ENCODE peak calls at places on chromosome 9, in seven cellular contexts. D is GM23248; A is IMR-90; N is CD8-positive, alpha-beta T cell; U is WERI-Rb-1; E is cardiac muscle cell; X is right lobe of liver. H is an unnamed sample.

GRCh38 chr9:108182270-108182669 is 673.5 kb downstream of the ACTL7B start:
- DNase-seq in U (no peak), N (no peak), D (no peak), A (no peak), E (no peak), X (no peak), H (no peak)

GRCh38 chr9:33436445-33436844 is 10.9 kb downstream of the AQP3 start:
- DNase-seq in A (no peak), N (no peak), D (no peak), U (peak), X (no peak), E (no peak), H (no peak)

GRCh38 chr9:72807765-72808445 is 144.9 kb downstream of the ALDH1A1 start:
- DNase-seq in X (no peak), A (no peak), E (peak), U (no peak), D (peak), N (no peak), H (no peak)

GRCh38 chr9:108684288-108685025 is 171.3 kb downstream of the ACTL7B start:
- DNase-seq in U (no peak), E (no peak), D (no peak), N (no peak), A (no peak), X (no peak), H (no peak)

GRCh38 chr9:87516931-87517300 is 19.2 kb downstream of the DAPK1 start:
- DNase-seq in U (no peak), E (no peak), N (no peak), D (no peak), A (no peak), X (no peak), H (no peak)

GRCh38 chr9:137396808-137397367 is 26.1 kb downstream of the EXD3 start:
- DNase-seq in D (no peak), N (no peak), X (no peak), E (no peak), U (no peak), A (no peak), H (no peak)

GRCh38 chr9:93184439-93185221 is 691 bp downstream of the WNK2 start:
- DNase-seq in U (peak), X (no peak), N (no peak), A (no peak), E (no peak), D (peak), H (no peak)

GRCh38 chr9:91315191-91315590 is 46.5 kb downstream of the AUH start:
- DNase-seq in A (no peak), X (no peak), N (no peak), D (no peak), E (no peak), U (no peak), H (no peak)

GRCh38 chr9:68497629-68498028 is 43.1 kb downstream of the TMEM252 start:
- DNase-seq in U (no peak), E (no peak), D (no peak), A (no peak), N (no peak), X (no peak), H (no peak)
- H3K27ac ChIP-seq in U (no peak), E (no peak), D (no peak), A (no peak), N (no peak), X (no peak), H (no peak)

GRCh38 chr9:16121168-16121567 is 568.3 kb downstream of the CCDC171 start:
- DNase-seq in N (no peak), U (no peak), X (no peak), D (no peak), A (no peak), E (no peak), H (no peak)

GRCh38 chr9:16121593-16121992 is 568.8 kb downstream of the CCDC171 start:
- DNase-seq in A (peak), X (no peak), U (no peak), E (peak), N (no peak), D (peak), H (no peak)

GRCh38 chr9:16119261-16119660 is 566.4 kb downstream of the CCDC171 start:
- DNase-seq in X (no peak), N (no peak), E (no peak), D (no peak), U (no peak), A (no peak), H (no peak)

GRCh38 chr9:16120727-16121126 is 567.9 kb downstream of the CCDC171 start:
- DNase-seq in E (no peak), D (no peak), A (no peak), N (no peak), U (no peak), X (no peak), H (no peak)

GRCh38 chr9:16119861-16120641 is 567.2 kb downstream of the CCDC171 start:
- DNase-seq in U (no peak), D (no peak), N (no peak), E (peak), X (no peak), A (peak), H (no peak)
- H3K27ac ChIP-seq in U (no peak), D (no peak), N (no peak), E (no peak), X (no peak), A (peak), H (no peak)

DNA sequence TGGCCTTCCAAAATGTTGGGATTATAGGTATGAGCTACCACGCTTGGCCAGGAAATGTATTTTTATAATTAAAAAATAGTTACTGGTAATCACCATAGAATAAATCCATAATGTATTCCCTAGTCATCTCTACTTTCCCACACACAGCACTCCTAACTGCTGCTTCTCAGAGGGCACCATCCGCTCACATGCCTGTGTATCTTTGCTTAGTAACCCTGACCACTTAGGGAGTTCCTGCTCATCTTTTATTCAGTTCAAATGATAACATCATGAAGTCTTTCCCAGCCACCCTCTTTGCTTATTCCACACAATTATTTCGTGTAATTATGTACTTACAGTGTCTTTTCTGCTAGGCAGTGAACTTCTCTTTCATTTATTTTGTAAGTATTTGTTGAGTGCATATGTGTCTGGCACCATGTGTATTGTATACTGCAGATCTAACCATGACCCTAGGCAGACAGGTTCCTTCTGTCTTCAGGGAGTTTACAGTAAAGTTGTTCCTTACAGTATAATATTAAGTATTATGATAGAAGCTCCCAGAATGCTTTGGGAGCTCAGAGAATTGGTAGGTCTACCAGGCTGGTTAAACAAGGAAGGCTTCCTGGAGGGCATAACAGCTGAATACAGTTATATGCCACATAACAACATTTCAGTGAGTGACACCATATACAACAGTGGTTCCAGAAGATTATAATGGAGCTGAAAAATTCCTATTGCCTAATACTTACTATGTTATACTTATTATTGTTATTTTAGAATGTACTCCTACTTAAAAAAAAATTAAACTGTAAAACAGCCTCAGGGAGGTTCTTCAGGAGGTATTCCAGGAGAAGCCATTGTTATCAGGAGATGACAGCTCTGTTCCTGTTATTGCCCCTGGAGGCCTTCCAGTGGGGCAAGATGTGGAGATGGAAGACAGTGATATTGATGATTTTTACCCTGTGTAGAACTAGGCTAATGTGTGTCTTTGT is 39.2 kb downstream of the DCAF10 start:
- DNase-seq in D (peak), X (no peak), E (peak), U (no peak), N (no peak), A (peak), H (no peak)
- H3K27ac ChIP-seq in D (peak), X (no peak), E (no peak), U (no peak), N (no peak), A (peak), H (no peak)

GRCh38 chr9:133360400-133361393 is 4.3 kb downstream of the SURF2 start:
- DNase-seq in N (no peak), D (no peak), A (no peak), X (no peak), E (no peak), U (peak), H (no peak)
- H3K27ac ChIP-seq in N (no peak), D (no peak), A (no peak), X (no peak), E (peak), U (peak), H (no peak)

GRCh38 chr9:16869961-16870605 is 387 bp downstream of the BNC2 start:
- DNase-seq in U (peak), D (peak), N (no peak), E (peak), A (peak), X (no peak), H (no peak)
- H3K27ac ChIP-seq in U (no peak), D (peak), N (no peak), E (no peak), A (peak), X (no peak), H (peak)

DNA sequence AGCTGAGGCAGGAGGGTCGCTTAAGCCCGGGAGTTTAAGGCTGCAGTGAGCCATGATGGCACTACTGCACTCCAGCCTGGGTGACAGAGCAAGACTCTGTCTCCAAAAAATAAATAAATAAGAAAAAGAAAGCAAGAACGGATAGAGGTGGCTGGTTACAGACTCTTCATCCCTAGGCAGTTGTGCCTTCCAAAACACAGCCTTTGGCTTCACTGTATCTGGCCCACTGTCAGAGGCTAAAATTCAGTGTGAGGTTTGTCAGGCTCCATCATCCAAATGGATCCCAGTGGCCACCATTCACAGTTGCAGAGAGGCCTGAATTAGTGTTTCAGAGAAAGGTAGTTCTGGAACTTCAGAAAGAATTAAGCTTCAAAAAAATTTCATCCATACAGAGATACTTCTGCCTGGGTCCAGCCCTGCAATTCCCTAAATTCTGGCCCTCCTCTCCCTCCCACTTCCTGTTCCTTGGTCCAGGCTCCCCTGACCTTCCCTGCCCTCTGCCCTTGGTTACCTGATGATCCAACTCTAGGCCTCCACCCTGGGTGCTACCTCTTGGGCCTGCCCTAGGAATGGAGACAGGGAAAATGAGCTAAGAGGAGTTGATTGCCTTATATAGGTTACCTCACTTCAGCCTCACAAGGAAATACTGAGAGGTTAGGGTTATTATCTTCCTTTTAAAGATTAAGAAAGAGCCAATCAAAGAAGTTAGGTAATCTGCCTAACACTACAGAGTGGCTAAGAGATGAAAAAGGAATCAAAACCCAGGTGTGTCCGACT is 97.2 kb upstream of the SLC44A1 start:
- DNase-seq in E (no peak), D (no peak), U (no peak), N (no peak), A (no peak), X (no peak), H (no peak)
- H3K27ac ChIP-seq in E (no peak), D (no peak), U (no peak), N (no peak), A (no peak), X (no peak), H (no peak)

GRCh38 chr9:16442622-16443021 is 427.8 kb downstream of the BNC2 start:
- DNase-seq in D (peak), N (no peak), U (no peak), X (no peak), A (peak), E (peak), H (no peak)
- H3K27ac ChIP-seq in D (peak), N (no peak), U (no peak), X (no peak), A (peak), E (no peak), H (no peak)

GRCh38 chr9:114117614-114117995 is 18.5 kb upstream of the KIF12 start:
- DNase-seq in U (no peak), E (no peak), D (no peak), X (no peak), A (no peak), N (no peak), H (no peak)

GRCh38 chr9:114117996-114118830 is 19.1 kb upstream of the KIF12 start:
- DNase-seq in E (no peak), D (no peak), A (no peak), X (peak), N (no peak), U (no peak), H (peak)

GRCh38 chr9:114114364-114114763 is 15.3 kb upstream of the KIF12 start:
- DNase-seq in E (no peak), D (peak), N (no peak), X (no peak), U (no peak), A (peak), H (no peak)

GRCh38 chr9:114115645-114116044 is 16.6 kb upstream of the KIF12 start:
- DNase-seq in D (no peak), N (no peak), E (no peak), U (no peak), A (no peak), X (no peak), H (no peak)

GRCh38 chr9:114116061-114116747 is 17.1 kb upstream of the KIF12 start:
- DNase-seq in A (no peak), X (no peak), U (no peak), D (no peak), N (no peak), E (no peak), H (no peak)
- H3K27ac ChIP-seq in A (no peak), X (no peak), U (peak), D (no peak), N (no peak), E (no peak), H (no peak)

H was measured in prostate gland.